ENCODE peak calls at places on chromosomes 4 and X, in six cellular contexts. W is neuronal stem cell, Q is IMR-90, Z is H9, F is mesenchymal stem cell, M is trophoblast cell. D is an unnamed sample.

GRCh38 chr4:189021831-189022230 is 882.6 kb downstream of the TRIML1 start:
- DNase-seq in W (no peak), Q (peak; percentile 67), Z (peak; percentile 51), F (peak; percentile 83), M (no peak), D (no peak)

GRCh38 chr4:121182296-121182695 is 18.2 kb upstream of the TNIP3 start:
- DNase-seq in W (no peak), Q (peak; percentile 33), Z (no peak), F (peak; percentile 36), M (no peak), D (no peak)

GRCh38 chrX:110665636-110666035 is 130.0 kb downstream of the CHRDL1 start:
- DNase-seq in W (no peak), Q (peak; percentile 5), Z (peak; percentile 55), F (peak; percentile 4), M (no peak), D (no peak)

GRCh38 chr4:159010563-159011260 is 92.2 kb upstream of the RAPGEF2 start:
- DNase-seq in W (no peak), Q (peak; percentile 67), Z (no peak), F (no peak), M (no peak), D (no peak)

GRCh38 chrX:115459883-115460564 is 101.0 kb upstream of the PLS3 start:
- DNase-seq in W (no peak), Q (peak; percentile 34), Z (no peak), F (no peak), M (no peak), D (no peak)

GRCh38 chr4:153246446-153247115 is 42.3 kb downstream of the TRIM2 start:
- DNase-seq in W (no peak), Q (no peak), Z (no peak), F (no peak), M (no peak), D (no peak)

GRCh38 chrX:56968980-56969379 is 26.4 kb downstream of the SPIN3 start:
- DNase-seq in W (no peak), Q (peak; percentile 16), Z (no peak), F (peak; percentile 27), M (no peak), D (no peak)

GRCh38 chr4:180635276-180635675 is 1607.9 kb upstream of the TENM3 start:
- DNase-seq in W (no peak), Q (no peak), Z (peak; percentile 32), F (no peak), M (no peak), D (no peak)

GRCh38 chr4:150909116-150909515 is 106.0 kb downstream of the LRBA start:
- DNase-seq in W (no peak), Q (no peak), Z (no peak), F (no peak), M (no peak), D (no peak)

GRCh38 chr4:54001558-54002365 is 62.6 kb downstream of the CHIC2 start:
- DNase-seq in W (peak; percentile 50), Q (no peak), Z (peak; percentile 46), F (no peak), M (no peak), D (peak; percentile 5)

DNA sequence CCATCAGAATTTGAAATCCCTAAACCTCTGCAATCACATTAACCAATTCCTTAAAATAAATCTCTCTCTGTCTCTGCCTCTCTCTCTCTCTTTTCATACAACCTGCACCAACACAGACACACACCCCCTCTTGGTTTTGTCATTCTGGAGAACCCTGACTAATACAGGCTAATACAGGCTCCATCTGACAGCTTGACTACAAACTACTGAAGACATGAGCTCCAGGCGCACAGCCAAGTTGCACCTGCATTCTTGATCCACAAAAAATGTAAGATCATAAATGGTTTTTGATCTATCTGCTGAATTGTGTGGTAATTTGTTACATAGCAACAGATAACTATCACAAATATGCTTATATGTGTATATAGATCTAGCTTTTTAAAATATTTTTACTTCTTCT is 2414.2 kb downstream of the PCDH7 start:
- DNase-seq in W (no peak), Q (no peak), Z (no peak), F (no peak), M (no peak), D (no peak)
- H4K91ac ChIP-seq in W (no peak overlapping the region), Q (no peak overlapping the region), Z (no peak overlapping the region), F (no peak overlapping the region), M (no peak overlapping the region), D (no peak overlapping the region)

DNA sequence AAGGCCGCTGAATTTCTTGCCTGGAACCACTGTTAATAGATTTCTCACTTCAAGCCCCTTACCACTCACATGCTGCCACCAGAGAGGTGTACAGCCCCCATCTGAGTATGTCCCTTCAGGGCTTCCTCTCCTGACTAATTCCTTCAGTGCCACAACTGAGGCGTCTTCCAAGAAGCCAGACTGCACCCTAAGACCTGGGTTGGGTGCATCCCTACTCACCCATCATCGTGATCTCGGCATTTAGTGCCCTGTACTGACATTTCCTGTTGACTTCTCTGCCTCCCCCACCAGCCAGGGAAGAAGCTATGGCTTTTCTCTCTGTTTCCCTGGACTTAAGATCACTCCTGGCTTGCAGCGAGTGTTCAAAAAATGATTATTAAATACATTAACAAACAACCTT is 40.4 kb upstream of the MAP3K15 start:
- DNase-seq in W (no peak), Q (no peak), Z (no peak), F (no peak), M (no peak), D (no peak)
- H4K91ac ChIP-seq in W (no peak overlapping the region), Q (no peak overlapping the region), Z (no peak overlapping the region), F (no peak overlapping the region), M (no peak overlapping the region), D (no peak overlapping the region)

DNA sequence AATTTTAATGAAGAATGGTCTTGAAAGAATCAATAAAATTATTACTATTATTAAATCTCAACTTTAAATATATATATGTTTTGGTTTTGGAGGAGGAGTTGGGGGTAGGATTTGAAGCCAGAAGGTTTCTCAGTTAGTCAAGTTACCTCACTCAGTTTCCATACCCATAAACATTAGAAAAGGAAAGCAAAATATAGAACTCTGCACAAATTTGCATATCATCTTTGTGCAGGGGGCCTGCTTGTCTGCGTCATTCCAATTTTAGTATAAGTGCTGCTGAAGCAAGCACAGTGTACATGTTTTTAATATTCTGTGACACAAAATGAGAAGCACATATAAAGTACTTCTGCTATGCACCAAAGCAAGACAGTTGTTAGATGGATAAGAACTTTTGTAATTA is 47.5 kb upstream of the SCRG1 start:
- DNase-seq in W (no peak), Q (no peak), Z (no peak), F (no peak), M (no peak), D (no peak)
- H4K91ac ChIP-seq in W (no peak overlapping the region), Q (no peak overlapping the region), Z (no peak overlapping the region), F (no peak overlapping the region), M (no peak overlapping the region), D (no peak overlapping the region)

GRCh38 chr4:147927377-147928137 is 195.7 kb downstream of the ARHGAP10 start:
- DNase-seq in W (no peak), Q (peak; percentile 39), Z (no peak), F (peak; percentile 34), M (no peak), D (no peak)

GRCh38 chr4:147924604-147925412 is 192.9 kb downstream of the ARHGAP10 start:
- DNase-seq in W (peak; percentile 36), Q (peak; percentile 40), Z (peak; percentile 58), F (peak; percentile 24), M (no peak), D (peak; percentile 13)

GRCh38 chr4:147923854-147924253 is 192.0 kb downstream of the ARHGAP10 start:
- DNase-seq in W (no peak), Q (no peak), Z (no peak), F (no peak), M (no peak), D (no peak)

GRCh38 chr4:147933316-147933715 is 201.4 kb downstream of the ARHGAP10 start:
- DNase-seq in W (no peak), Q (peak; percentile 59), Z (no peak), F (no peak), M (no peak), D (no peak)

DNA sequence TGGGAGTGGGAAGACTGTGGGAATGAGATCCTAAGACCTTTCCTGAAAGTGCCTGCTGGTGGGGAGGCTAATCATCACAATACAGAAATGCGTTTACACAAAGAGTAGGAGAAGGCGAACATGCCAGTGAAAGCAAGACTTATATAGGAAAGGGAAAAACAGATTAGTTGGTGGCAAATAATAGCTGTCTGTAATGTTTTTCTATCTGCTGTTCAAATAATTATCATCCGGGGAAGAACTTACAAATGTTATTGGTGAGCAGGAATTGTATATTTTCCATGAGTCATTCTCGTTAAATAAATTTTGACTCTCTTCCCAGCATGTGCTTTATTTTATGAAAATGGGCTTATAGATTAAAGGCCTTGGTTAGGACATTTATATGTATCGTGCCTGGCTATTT is 196.5 kb downstream of the ARHGAP10 start:
- DNase-seq in W (no peak), Q (peak; percentile 76), Z (no peak), F (no peak), M (no peak), D (no peak)
- H4K91ac ChIP-seq in W (no peak overlapping the region), Q (no peak overlapping the region), Z (no peak overlapping the region), F (no peak overlapping the region), M (no peak overlapping the region), D (no peak overlapping the region)

GRCh38 chr4:105644270-105644669 is 64.2 kb downstream of the INTS12 start:
- DNase-seq in W (no peak), Q (no peak), Z (no peak), F (no peak), M (no peak), D (no peak)

GRCh38 chr4:105637409-105638258 is 70.9 kb downstream of the INTS12 start:
- DNase-seq in W (no peak), Q (peak; percentile 3), Z (no peak), F (peak; percentile 46), M (no peak), D (no peak)

DNA sequence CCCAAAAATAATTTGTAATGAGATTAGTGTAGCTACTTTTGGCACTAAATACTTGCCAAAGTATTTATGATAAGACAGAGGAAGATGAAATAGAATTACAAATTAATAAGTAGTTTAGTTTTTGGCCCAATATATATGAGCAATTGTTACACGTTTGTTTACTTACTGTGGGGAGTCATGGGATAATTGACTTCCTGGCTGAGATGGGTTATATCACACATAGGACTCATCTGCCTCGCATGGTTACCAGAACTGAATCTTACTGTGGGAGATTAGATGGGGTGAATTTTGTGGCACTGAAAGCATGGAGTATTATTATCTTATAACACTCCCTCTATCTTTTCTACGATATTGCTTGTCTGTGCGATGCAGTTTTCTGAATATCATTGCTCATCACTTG is 66.6 kb downstream of the INTS12 start:
- DNase-seq in W (no peak), Q (no peak), Z (no peak), F (no peak), M (no peak), D (no peak)
- H4K91ac ChIP-seq in W (no peak overlapping the region), Q (no peak overlapping the region), Z (no peak overlapping the region), F (no peak overlapping the region), M (no peak overlapping the region), D (no peak overlapping the region)

D was measured in H1.